ENCODE peak calls at places on chromosome 13, in five cellular contexts. H is mesendoderm, Y is A549, P is Karpas-422, B is PC-3. I is an unnamed sample.

GRCh38 chr13:96934889-96935490 is 59.3 kb downstream of the OXGR1 start:
- DNase-seq in Y (no peak), B (no peak), H (no peak), P (no peak), I (no peak)

GRCh38 chr13:42275098-42275471 is 3.1 kb downstream of the AKAP11 start:
- DNase-seq in H (no peak), B (no peak), P (peak; percentile 95), Y (no peak), I (no peak)

GRCh38 chr13:99299545-99300341 is 7.5 kb downstream of the GPR183 start:
- DNase-seq in P (no peak), B (no peak), H (peak; percentile 78), Y (no peak), I (no peak)

GRCh38 chr13:31909889-31910551 is 121.6 kb upstream of the FRY start:
- DNase-seq in H (peak; percentile 66), Y (peak; percentile 47), B (peak; percentile 63), P (peak; percentile 83), I (peak; percentile 9)

GRCh38 chr13:93951153-93951552 is 528.3 kb downstream of the DCT start:
- DNase-seq in P (no peak), H (peak; percentile 10), B (peak; percentile 7), Y (no peak), I (no peak)

GRCh38 chr13:111893071-111893606 is 173.8 kb upstream of the SOX1 start:
- DNase-seq in B (no peak), P (no peak), Y (no peak), H (peak; percentile 89), I (no peak)

GRCh38 chr13:42484396-42484795 is 89.6 kb upstream of the TNFSF11 start:
- DNase-seq in B (peak; percentile 17), P (no peak), Y (no peak), H (no peak), I (no peak)

GRCh38 chr13:45416521-45417125 is 1.6 kb downstream of the SLC25A30 start:
- DNase-seq in P (no peak), B (peak; percentile 20), H (no peak), Y (no peak), I (no peak)

GRCh38 chr13:46479691-46480090 is 73.3 kb upstream of the LRCH1 start:
- DNase-seq in P (no peak), H (peak; percentile 23), Y (no peak), B (no peak), I (no peak)

GRCh38 chr13:20823071-20823470 is 49.3 kb upstream of the EEF1AKMT1 start:
- DNase-seq in Y (no peak), H (no peak), B (no peak), P (no peak), I (no peak)

GRCh38 chr13:91142572-91142971 is 204.9 kb upstream of the MIR17HG start:
- DNase-seq in Y (peak; percentile 35), H (no peak), B (peak; percentile 71), P (no peak), I (no peak)

GRCh38 chr13:107586216-107586615 is 629.1 kb downstream of the LIG4 start:
- DNase-seq in Y (no peak), P (no peak), B (no peak), H (no peak), I (no peak)

GRCh38 chr13:75321084-75321483 is 160.9 kb downstream of the TBC1D4 start:
- DNase-seq in P (no peak), Y (no peak), B (no peak), H (no peak), I (no peak)

GRCh38 chr13:113816925-113817859 is 46.7 kb downstream of the GAS6 start:
- DNase-seq in Y (peak; percentile 87), B (peak; percentile 81), P (peak; percentile 94), H (peak; percentile 93), I (peak; percentile 70)
- H3K4me2 ChIP-seq in Y (peak overlapping the region; percentile 58), B (peak overlapping the region; percentile 82), P (peak overlapping the region; percentile 81), H (no peak overlapping the region), I (no peak overlapping the region)

DNA sequence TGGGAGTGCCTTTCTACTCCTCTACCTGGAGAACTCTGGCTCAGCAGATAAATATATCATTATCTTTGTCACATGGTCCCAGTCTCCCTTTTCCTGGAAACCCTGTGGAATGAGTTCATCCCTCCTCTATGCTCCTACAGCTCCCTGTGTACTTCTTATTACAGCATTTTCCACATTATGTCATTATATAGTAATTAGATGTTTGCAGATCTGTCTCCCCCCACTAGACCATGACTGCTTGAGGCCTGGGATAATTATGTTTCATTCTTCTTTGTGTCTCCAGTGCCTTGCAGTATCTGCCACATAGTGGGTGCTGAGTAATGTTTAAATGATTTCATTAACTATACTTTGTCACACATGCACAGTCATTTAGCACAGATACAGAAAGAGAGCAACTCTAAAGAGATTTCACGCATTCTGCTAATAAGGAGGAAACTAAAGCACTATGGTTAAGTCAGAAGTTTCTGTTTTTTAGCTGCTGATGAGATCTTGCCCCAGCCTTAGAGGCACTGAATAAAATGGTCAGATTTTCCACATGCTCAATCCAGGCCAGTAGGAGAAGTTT is 66.1 kb upstream of the DIAPH3 start:
- DNase-seq in Y (no peak), P (no peak), H (no peak), B (no peak), I (no peak)
- H3K4me2 ChIP-seq in Y (no peak overlapping the region), P (no peak overlapping the region), H (no peak overlapping the region), B (no peak overlapping the region), I (no peak overlapping the region)

GRCh38 chr13:43804461-43805070 is 17.8 kb upstream of the ENOX1 start:
- DNase-seq in B (peak; percentile 82), P (peak; percentile 83), Y (peak; percentile 51), H (peak; percentile 53), I (no peak)
- H3K4me2 ChIP-seq in B (peak overlapping the region; percentile 95), P (no peak overlapping the region), Y (peak overlapping the region; percentile 80), H (no peak overlapping the region), I (peak overlapping the region; percentile 98)

GRCh38 chr13:73894995-73895571 is 239.1 kb downstream of the KLF12 start:
- DNase-seq in B (no peak), P (no peak), Y (no peak), H (no peak), I (no peak)
- H3K4me2 ChIP-seq in B (no peak overlapping the region), P (no peak overlapping the region), Y (no peak overlapping the region), H (no peak overlapping the region), I (no peak overlapping the region)

GRCh38 chr13:73521291-73521626 is 462.5 kb downstream of the KLF5 start:
- DNase-seq in P (no peak), H (no peak), Y (no peak), B (no peak), I (no peak)
- H3K4me2 ChIP-seq in P (no peak overlapping the region), H (no peak overlapping the region), Y (no peak overlapping the region), B (no peak overlapping the region), I (peak overlapping the region; percentile 57)

DNA sequence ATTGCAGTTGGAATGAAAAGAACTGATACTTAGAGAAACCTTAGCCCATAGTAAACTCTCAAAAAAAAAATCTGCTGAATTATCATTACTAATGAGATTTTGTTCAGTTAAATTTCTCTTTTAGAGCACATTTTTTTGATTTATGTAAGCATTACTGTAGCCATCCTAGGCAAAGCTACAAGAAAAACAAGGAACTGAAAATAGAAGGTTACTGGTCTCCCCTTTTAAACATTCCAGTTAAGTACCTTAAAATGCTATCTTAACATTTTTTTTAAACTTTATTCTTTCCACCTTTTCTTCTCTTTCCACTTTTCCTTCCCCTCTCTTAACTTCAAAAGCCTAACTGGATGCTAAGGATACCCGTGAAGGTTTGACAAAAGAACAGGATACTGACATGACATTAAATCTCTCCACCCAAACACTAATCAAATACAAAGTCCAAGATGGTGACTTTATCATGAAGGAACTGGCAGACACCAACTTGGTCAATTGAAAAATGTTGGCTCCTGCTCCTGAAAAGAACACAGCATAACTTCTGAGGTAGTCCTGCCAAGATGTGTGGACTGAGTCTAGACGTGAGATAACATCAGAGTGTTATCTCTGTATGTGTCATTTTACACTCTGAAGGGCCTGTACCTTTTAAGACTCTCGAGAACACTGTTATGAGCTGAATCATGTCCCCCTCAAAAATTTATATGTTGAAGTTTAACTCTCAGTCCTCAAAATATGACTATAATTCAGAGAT is 29.5 kb upstream of the SACS start:
- DNase-seq in Y (no peak), P (no peak), B (no peak), H (peak; percentile 74), I (no peak)
- H3K4me2 ChIP-seq in Y (no peak overlapping the region), P (peak overlapping the region; percentile 4), B (no peak overlapping the region), H (no peak overlapping the region), I (no peak overlapping the region)

GRCh38 chr13:30863231-30863630 is 42.8 kb upstream of the MEDAG start:
- DNase-seq in Y (no peak), H (peak; percentile 53), B (no peak), P (no peak), I (no peak)
- H3K4me2 ChIP-seq in Y (no peak overlapping the region), H (peak overlapping the region; percentile 19), B (no peak overlapping the region), P (no peak overlapping the region), I (no peak overlapping the region)

I was measured in keratinocyte.